ENCODE peak calls at places on chromosomes 12 and 14, in four cellular contexts. H is islet precursor cell, A is SK-N-DZ, R is EL. O is an unnamed sample.

GRCh38 chr12:43009307-43009706 is 419.8 kb upstream of the PRICKLE1 start:
- DNase-seq in A (no peak), R (no peak), H (no peak), O (no peak)

GRCh38 chr14:33714527-33715222 is 236.2 kb downstream of the EGLN3 start:
- DNase-seq in H (no peak), R (peak; percentile 60), A (peak; percentile 92), O (no peak)

GRCh38 chr12:6056406-6057211 is 67.9 kb downstream of the VWF start:
- DNase-seq in H (peak; percentile 89), R (no peak), A (peak; percentile 73), O (no peak)

GRCh38 chr12:65470261-65470660 is 191.8 kb downstream of the MSRB3 start:
- DNase-seq in R (no peak), H (no peak), A (no peak), O (no peak)

GRCh38 chr12:94220804-94221203 is 72.4 kb downstream of the PLXNC1 start:
- DNase-seq in A (no peak), H (no peak), R (no peak), O (no peak)

GRCh38 chr12:131726-132465 is 65.3 kb downstream of the IQSEC3 start:
- DNase-seq in A (no peak), R (peak; percentile 9), H (no peak), O (no peak)

GRCh38 chr14:74737753-74738325 is 24.9 kb downstream of the FCF1 start:
- DNase-seq in H (no peak), A (no peak), R (peak; percentile 76), O (no peak)

GRCh38 chr14:91394105-91395081 is 23.2 kb downstream of the CCDC88C start:
- DNase-seq in A (no peak), H (no peak), R (no peak), O (no peak)

GRCh38 chr12:94290353-94290752 is 142.0 kb downstream of the PLXNC1 start:
- DNase-seq in A (peak; percentile 11), R (peak; percentile 11), H (peak; percentile 77), O (peak; percentile 30)

GRCh38 chr12:26971963-26972362 is 33.7 kb downstream of the FGFR1OP2 start:
- DNase-seq in A (no peak), H (no peak), R (no peak), O (no peak)

GRCh38 chr12:129106772-129107171 is 253.5 kb downstream of the GLT1D1 start:
- DNase-seq in R (no peak), H (peak; percentile 32), A (no peak), O (no peak)

GRCh38 chr12:65308601-65309071 is 30.2 kb downstream of the MSRB3 start:
- DNase-seq in R (peak; percentile 36), A (peak; percentile 12), H (no peak), O (no peak)

GRCh38 chr12:124913474-124914391 is 717 bp downstream of the UBC start:
- DNase-seq in A (peak; percentile 87), H (peak; percentile 91), R (peak; percentile 68), O (peak; percentile 88)

GRCh38 chr12:107461222-107461980 is 224.2 kb upstream of the PWP1 start:
- DNase-seq in A (no peak), H (no peak), R (peak; percentile 83), O (no peak)

GRCh38 chr12:57965766-57966165 is 24.4 kb downstream of the ATP23 start:
- DNase-seq in A (no peak), R (peak; percentile 9), H (no peak), O (no peak)

GRCh38 chr12:125533434-125534029 is 468.3 kb downstream of the AACS start:
- DNase-seq in R (no peak), A (peak; percentile 46), H (peak; percentile 91), O (no peak)

GRCh38 chr14:86779416-86779815 is 1213.6 kb downstream of the GALC start:
- DNase-seq in R (peak; percentile 27), A (no peak), H (no peak), O (no peak)

GRCh38 chr14:102604183-102604582 is 11.7 kb downstream of the RCOR1 start:
- DNase-seq in R (no peak), H (no peak), A (no peak), O (no peak)

GRCh38 chr12:110073049-110073831 is 24.9 kb upstream of the C12orf76 start:
- DNase-seq in R (peak; percentile 35), H (no peak), A (peak; percentile 28), O (peak; percentile 28)

GRCh38 chr12:69972136-69972535 is 147.1 kb downstream of the MYRFL start:
- DNase-seq in A (no peak), H (no peak), R (no peak), O (no peak)

GRCh38 chr12:7108042-7108927 is 729 bp downstream of the C1RL start:
- DNase-seq in A (peak; percentile 82), R (peak; percentile 85), H (peak; percentile 90), O (peak; percentile 86)

GRCh38 chr12:6363010-6363329 is 12.4 kb downstream of the SCNN1A start:
- DNase-seq in R (no peak), H (no peak), A (no peak), O (no peak)

GRCh38 chr12:22447223-22447622 is 97.1 kb downstream of the C2CD5 start:
- DNase-seq in R (peak; percentile 16), H (no peak), A (no peak), O (no peak)

GRCh38 chr12:80936642-80937390 is 918 bp downstream of the LIN7A start:
- DNase-seq in A (peak; percentile 75), H (peak; percentile 88), R (peak; percentile 60), O (peak; percentile 40)

GRCh38 chr12:22981711-22982110 is 356.7 kb downstream of the ETNK1 start:
- DNase-seq in R (peak; percentile 15), H (no peak), A (no peak), O (no peak)

GRCh38 chr12:89453121-89453520 is 71.5 kb downstream of the GALNT4 start:
- DNase-seq in A (peak; percentile 27), R (no peak), H (no peak), O (no peak)

GRCh38 chr14:26323781-26324363 is 274.0 kb downstream of the NOVA1 start:
- DNase-seq in R (no peak), H (no peak), A (peak; percentile 30), O (no peak)

GRCh38 chr12:56080556-56081138 is 682 bp downstream of the ERBB3 start:
- DNase-seq in A (no peak), H (peak; percentile 85), R (no peak), O (no peak)

GRCh38 chr14:69994002-69994401 is 114.8 kb downstream of the SMOC1 start:
- DNase-seq in H (no peak), A (no peak), R (no peak), O (peak; percentile 54)

O was measured in left cardiac atrium.